ENCODE peak calls at places on chromosomes 5 and 9, in ten cellular contexts. F is stomach, A is colonic mucosa, T is pancreas, D is breast epithelium, Q is astrocyte, E is neural progenitor cell, N is SJSA1, Y is tibial artery, Z is heart right ventricle. H is an unnamed sample. For H3K4me1, the result is how much of the 10 kb centered on the place peaks cover.

GRCh38 chr5:180115326-180116076 is 43.9 kb upstream of the RNF130 start:
- DNase-seq in F (no peak), A (no peak), T (no peak), D (no peak), Q (no peak), E (no peak), N (no peak), Y (peak), Z (no peak), H (peak)

GRCh38 chr9:132006657-132007370 is 72.9 kb downstream of the MED27 start:
- DNase-seq in F (no peak), A (no peak), T (no peak), D (no peak), Q (peak), E (no peak), N (no peak), Y (no peak), Z (no peak), H (no peak)

GRCh38 chr5:16809816-16810502 is 126.1 kb downstream of the MYO10 start:
- DNase-seq in F (peak), A (peak), T (no peak), D (peak), Q (peak), E (peak), N (peak), Y (no peak), Z (peak), H (no peak)

GRCh38 chr9:36319806-36320205 is 61.6 kb upstream of the GNE start:
- DNase-seq in F (peak), A (peak), T (peak), D (no peak), Q (no peak), E (no peak), N (no peak), Y (no peak), Z (no peak), H (peak)

GRCh38 chr9:120915854-120916495 is 10.6 kb downstream of the TRAF1 start:
- DNase-seq in F (no peak), A (no peak), T (no peak), D (no peak), Q (no peak), E (no peak), N (no peak), Y (no peak), Z (no peak), H (no peak)

GRCh38 chr5:59648949-59649921 is 244.3 kb downstream of the PDE4D start:
- DNase-seq in F (peak), A (peak), T (no peak), D (no peak), Q (peak), E (no peak), N (no peak), Y (no peak), Z (no peak), H (no peak)

GRCh38 chr9:119768266-119768665 is 399.0 kb upstream of the BRINP1 start:
- DNase-seq in F (no peak), A (no peak), T (no peak), D (no peak), Q (no peak), E (no peak), N (no peak), Y (no peak), Z (no peak), H (no peak)

GRCh38 chr5:60851681-60852080 is 7.6 kb upstream of the ELOVL7 start:
- DNase-seq in F (no peak), A (no peak), T (no peak), D (no peak), Q (peak), E (no peak), N (no peak), Y (no peak), Z (no peak), H (no peak)

GRCh38 chr5:64742821-64743220 is 25.7 kb downstream of the SREK1IP1 start:
- DNase-seq in F (no peak), A (no peak), T (no peak), D (no peak), Q (no peak), E (no peak), N (no peak), Y (no peak), Z (no peak), H (no peak)

GRCh38 chr5:18202147-18202546 is 567.9 kb downstream of the TAF11L14 start:
- DNase-seq in F (no peak), A (no peak), T (no peak), D (no peak), Q (no peak), E (no peak), N (no peak), Y (no peak), Z (no peak), H (no peak)

GRCh38 chr9:121802753-121803152 is 151.3 kb downstream of the DAB2IP start:
- DNase-seq in F (no peak), A (no peak), T (no peak), D (no peak), Q (no peak), E (no peak), N (no peak), Y (no peak), Z (no peak), H (peak)

GRCh38 chr5:33170414-33170813 is 270.4 kb upstream of the TARS1 start:
- DNase-seq in F (no peak), A (no peak), T (no peak), D (no peak), Q (peak), E (peak), N (no peak), Y (no peak), Z (no peak), H (no peak)

GRCh38 chr9:99269429-99269828 is 47.3 kb downstream of the SEC61B start:
- DNase-seq in F (no peak), A (no peak), T (no peak), D (no peak), Q (peak), E (no peak), N (no peak), Y (no peak), Z (no peak), H (no peak)

GRCh38 chr5:131795879-131796792 is 681 bp downstream of the FNIP1 start:
- DNase-seq in F (peak), A (peak), T (peak), D (peak), Q (peak), E (peak), N (peak), Y (peak), Z (peak), H (peak)

GRCh38 chr9:74497750-74498615 is 848 bp downstream of the RORB start:
- DNase-seq in F (no peak), A (no peak), T (peak), D (no peak), Q (peak), E (peak), N (peak), Y (peak), Z (peak), H (peak)

GRCh38 chr9:37641331-37641730 is 9.4 kb upstream of the FRMPD1 start:
- DNase-seq in F (no peak), A (no peak), T (no peak), D (no peak), Q (no peak), E (no peak), N (no peak), Y (no peak), Z (no peak), H (no peak)

GRCh38 chr9:78940121-78940855 is 631.5 kb upstream of the TLE4 start:
- DNase-seq in F (no peak), A (no peak), T (no peak), D (no peak), Q (no peak), E (no peak), N (no peak), Y (no peak), Z (no peak), H (no peak)
- H3K4me1 ChIP-seq in F (under half), A (under half), T (under half), D (under half), Q (under half), E (under half), N (under half), Y (under half), Z (under half), H (under half)

DNA sequence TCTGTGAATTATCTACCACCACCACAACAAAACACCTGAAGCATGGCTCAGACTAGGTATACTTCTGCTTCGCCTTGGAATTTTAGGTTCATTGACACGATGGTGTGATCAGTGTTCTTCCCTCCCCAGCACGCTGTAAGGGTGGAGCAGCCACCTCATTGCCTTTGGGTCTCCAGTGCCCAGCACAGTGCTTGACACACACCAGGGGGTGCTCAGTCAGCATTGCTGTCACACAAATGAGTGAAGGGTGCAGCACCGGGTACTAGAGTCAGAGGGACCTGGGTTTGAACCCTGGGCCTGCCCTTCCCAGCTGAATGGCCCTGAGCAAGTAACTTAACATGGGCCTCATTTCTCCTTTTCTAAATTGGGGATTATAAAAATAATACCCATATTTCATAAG is 9.9 kb upstream of the ANGPTL2 start:
- DNase-seq in F (peak), A (no peak), T (no peak), D (no peak), Q (no peak), E (no peak), N (no peak), Y (no peak), Z (no peak), H (no peak)
- H3K27ac ChIP-seq in F (peak), A (peak), T (no peak), D (peak), Q (peak), E (no peak), N (peak), Y (peak), Z (peak), H (peak)

GRCh38 chr9:129775443-129775842 is 22.6 kb upstream of the PTGES start:
- DNase-seq in F (no peak), A (no peak), T (no peak), D (no peak), Q (no peak), E (no peak), N (no peak), Y (no peak), Z (no peak), H (no peak)

GRCh38 chr9:129777769-129778130 is 24.9 kb upstream of the PTGES start:
- DNase-seq in F (no peak), A (no peak), T (no peak), D (no peak), Q (no peak), E (no peak), N (no peak), Y (no peak), Z (no peak), H (no peak)

GRCh38 chr9:129778469-129778868 is 24.5 kb upstream of the TOR1B start:
- DNase-seq in F (no peak), A (no peak), T (no peak), D (no peak), Q (no peak), E (no peak), N (no peak), Y (no peak), Z (no peak), H (no peak)

GRCh38 chr9:129776566-129776937 is 23.7 kb upstream of the PTGES start:
- DNase-seq in F (no peak), A (no peak), T (no peak), D (no peak), Q (peak), E (no peak), N (no peak), Y (no peak), Z (peak), H (no peak)

DNA sequence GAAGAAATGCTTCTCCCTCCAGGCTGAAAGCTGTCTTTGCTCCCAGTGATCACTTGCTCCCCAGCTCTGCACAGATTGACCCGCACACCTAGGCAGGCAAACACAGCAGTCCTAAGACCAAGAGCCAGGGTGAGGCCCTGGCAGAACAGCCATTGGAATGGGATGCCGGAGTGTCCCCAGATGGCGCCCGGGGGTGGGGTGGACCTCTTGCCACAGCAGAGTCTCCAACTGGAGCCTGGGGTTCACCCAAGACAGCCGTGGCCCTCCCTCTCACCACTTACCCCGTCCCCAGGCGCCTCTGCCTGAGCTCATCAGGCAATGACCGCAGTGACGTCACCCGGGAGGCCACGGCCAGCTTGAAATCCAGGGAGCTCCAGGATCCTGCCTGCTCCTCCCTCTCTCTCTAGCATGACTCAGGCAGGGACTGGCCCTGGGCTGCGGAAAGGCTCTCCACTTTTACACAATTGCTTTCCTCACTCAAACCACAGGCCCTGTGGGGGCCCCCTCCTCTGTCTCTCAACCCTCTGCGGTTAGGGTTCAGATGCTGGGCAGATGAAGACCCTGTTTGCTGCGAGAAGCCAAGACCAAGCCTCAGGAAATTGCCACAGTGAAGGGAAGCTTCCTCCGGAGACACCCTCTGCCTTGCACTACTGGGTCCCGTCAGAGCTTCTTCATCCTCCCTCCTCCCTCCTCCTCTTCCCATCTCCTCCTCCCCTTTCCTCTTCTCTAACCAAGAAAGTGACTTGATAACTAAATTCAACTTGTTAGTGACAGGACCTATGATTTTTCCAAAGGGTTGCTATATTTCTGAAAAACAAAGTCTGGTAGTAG is 24.3 kb upstream of the PTGES start:
- DNase-seq in F (peak), A (peak), T (peak), D (peak), Q (peak), E (peak), N (peak), Y (peak), Z (peak), H (peak)
- H3K4me3 ChIP-seq in F (no peak), A (no peak), T (no peak), D (peak), Q (no peak), E (no peak), N (peak), Y (no peak), Z (peak), H (no peak)

DNA sequence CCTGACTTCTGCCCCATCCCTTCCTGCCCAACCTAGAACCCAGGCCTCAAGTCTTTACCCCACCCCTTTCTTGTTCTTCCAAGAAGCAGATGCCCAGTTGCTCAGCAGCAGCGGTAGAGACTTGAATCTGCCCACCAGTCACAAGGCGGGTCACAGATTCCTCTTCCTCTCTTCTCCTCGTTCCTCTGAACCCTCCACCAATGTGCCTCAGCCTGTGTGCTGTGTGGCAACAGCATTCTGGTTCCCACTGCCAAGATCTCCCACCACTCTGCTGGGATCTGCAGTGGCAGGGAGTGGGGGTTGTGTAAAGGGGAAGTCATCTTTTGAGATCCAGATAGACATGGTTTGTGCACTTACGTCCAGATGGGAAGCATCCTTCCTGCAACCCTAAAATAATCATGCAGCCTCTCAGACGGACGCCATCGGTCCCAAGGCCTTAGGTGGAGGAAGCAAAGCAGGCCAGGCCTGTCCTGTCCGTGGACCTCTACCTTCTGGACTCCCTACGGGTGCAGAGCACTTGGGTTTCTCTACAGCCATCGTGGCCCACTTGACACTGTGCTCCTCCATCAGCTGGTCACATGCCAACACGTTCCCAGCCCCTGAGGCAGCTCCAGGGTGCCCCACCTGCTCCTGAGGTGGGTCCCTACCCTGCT is 7.7 kb upstream of the RPL26L1 start:
- DNase-seq in F (no peak), A (no peak), T (no peak), D (no peak), Q (no peak), E (no peak), N (no peak), Y (no peak), Z (no peak), H (no peak)
- H3K4me1 ChIP-seq in F (under half), A (under half), T (under half), D (under half), Q (under half), E (under half), N (half or more), Y (under half), Z (under half), H (under half)

GRCh38 chr9:137389428-137389746 is 33.6 kb downstream of the EXD3 start:
- DNase-seq in F (no peak), A (no peak), T (no peak), D (no peak), Q (no peak), E (no peak), N (no peak), Y (no peak), Z (no peak), H (no peak)

GRCh38 chr9:137385061-137385655 is 37.8 kb downstream of the EXD3 start:
- DNase-seq in F (no peak), A (no peak), T (peak), D (no peak), Q (no peak), E (no peak), N (no peak), Y (no peak), Z (no peak), H (no peak)

GRCh38 chr9:137387891-137388560 is 34.9 kb downstream of the EXD3 start:
- DNase-seq in F (no peak), A (no peak), T (no peak), D (no peak), Q (no peak), E (no peak), N (no peak), Y (peak), Z (no peak), H (no peak)

GRCh38 chr9:137388589-137389427 is 34.2 kb downstream of the EXD3 start:
- DNase-seq in F (no peak), A (no peak), T (no peak), D (no peak), Q (no peak), E (no peak), N (no peak), Y (peak), Z (no peak), H (no peak)

GRCh38 chr9:137387034-137387890 is 35.7 kb downstream of the EXD3 start:
- DNase-seq in F (no peak), A (no peak), T (no peak), D (no peak), Q (no peak), E (peak), N (no peak), Y (peak), Z (no peak), H (no peak)
- H3K27ac ChIP-seq in F (peak), A (no peak), T (no peak), D (peak), Q (no peak), E (no peak), N (no peak), Y (no peak), Z (peak), H (peak)

DNA sequence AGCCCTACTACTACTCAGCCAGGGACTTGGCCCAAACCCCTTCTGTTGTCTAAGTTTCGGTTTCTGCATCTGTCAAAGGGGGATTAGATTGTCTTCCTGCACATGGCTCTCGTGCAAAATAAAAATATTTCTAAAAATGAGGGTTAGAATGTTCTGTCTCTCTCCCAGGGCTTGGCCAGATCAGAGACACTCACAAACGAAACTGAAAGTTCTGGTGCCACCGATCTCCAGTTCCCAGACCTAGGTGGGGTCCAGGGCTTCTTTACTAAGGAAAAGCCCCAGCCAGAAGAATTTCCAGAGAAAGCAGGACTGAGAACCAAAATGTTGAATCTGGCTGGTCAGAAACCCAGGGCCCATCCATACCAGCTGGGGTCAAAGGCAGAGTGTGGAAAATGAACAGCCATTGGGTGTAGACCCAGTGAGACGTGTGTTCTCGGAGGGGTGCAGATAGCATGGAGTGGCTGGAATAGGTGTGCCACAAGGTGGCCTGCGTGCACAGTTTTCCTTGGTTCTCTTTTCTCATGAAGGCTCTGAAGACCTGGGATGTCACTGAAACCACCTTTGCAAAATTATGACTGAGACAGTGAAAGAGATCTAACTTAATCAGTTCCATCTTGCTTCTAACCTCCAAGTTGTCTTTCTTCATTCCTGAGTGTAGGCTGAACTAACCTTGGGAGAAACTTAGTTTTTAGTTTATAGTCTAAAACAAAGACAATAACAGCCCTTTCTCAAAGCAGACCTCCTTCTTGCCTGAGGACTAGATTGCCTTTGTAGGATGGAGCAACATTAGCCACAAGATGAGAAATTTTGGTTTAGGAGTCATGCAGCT is 2.2 kb upstream of the SLC23A1 start:
- DNase-seq in F (peak), A (no peak), T (no peak), D (no peak), Q (no peak), E (no peak), N (peak), Y (peak), Z (no peak), H (peak)
- H3K4me3 ChIP-seq in F (peak), A (peak), T (peak), D (peak), Q (no peak), E (no peak), N (peak), Y (peak), Z (peak), H (peak)